ENCODE peak calls at places on chromosomes 4 and X, in five cellular contexts. Y is pancreas; K is RWPE1; H is caudate nucleus; C is CD8-positive, alpha-beta memory T cell. X is an unnamed sample.

GRCh38 chr4:183504930-183505555 is at the start of gene ING2:
- DNase-seq in Y (no peak), K (peak), H (peak), C (peak), X (peak)

GRCh38 chr4:963276-964225 is 9.8 kb downstream of the DGKQ start:
- DNase-seq in Y (no peak), K (no peak), H (no peak), C (no peak), X (no peak)

GRCh38 chr4:158020734-158021346 is 152.0 kb downstream of the GASK1B start:
- DNase-seq in Y (no peak), K (peak), H (no peak), C (no peak), X (no peak)

GRCh38 chrX:23832750-23833149 is 49.8 kb downstream of the SAT1 start:
- DNase-seq in Y (no peak), K (no peak), H (no peak), C (no peak), X (no peak)

GRCh38 chr4:1099684-1100335 is 13.6 kb downstream of the RNF212 start:
- DNase-seq in Y (peak), K (no peak), H (no peak), C (no peak), X (no peak)

GRCh38 chrX:12978205-12979010 is 3.5 kb downstream of the TMSB4X start:
- DNase-seq in Y (no peak), K (no peak), H (no peak), C (peak), X (peak)

GRCh38 chr4:159298502-159298901 is 195.6 kb downstream of the RAPGEF2 start:
- DNase-seq in Y (no peak), K (peak), H (no peak), C (no peak), X (no peak)

GRCh38 chr4:56871357-56871993 is 36.2 kb upstream of the REST start:
- DNase-seq in Y (no peak), K (no peak), H (no peak), C (no peak), X (no peak)

GRCh38 chr4:119240568-119240967 is 28.1 kb downstream of the USP53 start:
- DNase-seq in Y (no peak), K (no peak), H (no peak), C (no peak), X (no peak)

GRCh38 chr4:24594887-24595286 is 10.5 kb upstream of the DHX15 start:
- DNase-seq in Y (no peak), K (no peak), H (no peak), C (no peak), X (no peak)

GRCh38 chrX:47097018-47097417 is 18.8 kb downstream of the RGN start:
- DNase-seq in Y (no peak), K (no peak), H (no peak), C (no peak), X (no peak)

GRCh38 chrX:129777218-129777768 is 2.5 kb upstream of the SASH3 start:
- DNase-seq in Y (no peak), K (no peak), H (no peak), C (peak), X (no peak)

GRCh38 chrX:118975831-118976598 is 1.6 kb downstream of the LONRF3 start:
- DNase-seq in Y (peak), K (no peak), H (no peak), C (peak), X (peak)

DNA sequence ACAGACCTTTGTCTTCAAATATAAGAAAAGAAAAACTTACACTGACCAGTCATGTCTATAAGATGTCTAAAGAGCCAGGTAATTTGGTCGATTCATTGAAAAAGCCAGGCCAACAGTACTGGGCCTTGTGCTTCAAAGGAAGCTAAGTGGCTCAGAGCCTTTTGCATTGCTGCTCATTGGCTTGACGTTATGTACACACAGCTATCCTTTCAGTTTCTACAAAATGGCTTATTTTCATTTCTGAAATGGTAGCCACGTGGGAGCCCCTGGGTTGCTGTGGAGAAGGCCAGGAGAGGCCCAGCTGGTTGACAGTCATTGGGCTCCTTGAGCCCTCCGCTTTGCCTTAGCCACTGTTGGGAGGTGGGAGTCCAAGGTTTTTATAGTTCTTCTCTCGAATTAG is 199.1 kb upstream of the CXorf66 start:
- DNase-seq in Y (no peak), K (no peak), H (no peak), C (no peak), X (no peak)
- H3K27ac ChIP-seq in Y (no peak), K (no peak), H (no peak), C (no peak), X (no peak)

GRCh38 chrX:65690057-65690855 is 22.8 kb downstream of the MSN start:
- DNase-seq in Y (no peak), K (no peak), H (no peak), C (no peak), X (no peak)
- H3K27ac ChIP-seq in Y (no peak), K (peak), H (no peak), C (no peak), X (no peak)

GRCh38 chr4:175891863-175892262 is 79.8 kb upstream of the GPM6A start:
- DNase-seq in Y (no peak), K (no peak), H (no peak), C (no peak), X (no peak)
- H3K27ac ChIP-seq in Y (no peak), K (no peak), H (no peak), C (no peak), X (no peak)

GRCh38 chr4:103424853-103425252 is 226.7 kb upstream of the CENPE start:
- DNase-seq in Y (no peak), K (peak), H (no peak), C (no peak), X (no peak)

GRCh38 chr4:103423261-103423660 is 225.1 kb upstream of the CENPE start:
- DNase-seq in Y (no peak), K (no peak), H (no peak), C (no peak), X (no peak)

GRCh38 chr4:103429283-103429682 is 231.1 kb upstream of the CENPE start:
- DNase-seq in Y (no peak), K (no peak), H (no peak), C (no peak), X (no peak)

GRCh38 chr4:103422467-103423219 is 224.5 kb upstream of the CENPE start:
- DNase-seq in Y (no peak), K (no peak), H (no peak), C (no peak), X (no peak)

DNA sequence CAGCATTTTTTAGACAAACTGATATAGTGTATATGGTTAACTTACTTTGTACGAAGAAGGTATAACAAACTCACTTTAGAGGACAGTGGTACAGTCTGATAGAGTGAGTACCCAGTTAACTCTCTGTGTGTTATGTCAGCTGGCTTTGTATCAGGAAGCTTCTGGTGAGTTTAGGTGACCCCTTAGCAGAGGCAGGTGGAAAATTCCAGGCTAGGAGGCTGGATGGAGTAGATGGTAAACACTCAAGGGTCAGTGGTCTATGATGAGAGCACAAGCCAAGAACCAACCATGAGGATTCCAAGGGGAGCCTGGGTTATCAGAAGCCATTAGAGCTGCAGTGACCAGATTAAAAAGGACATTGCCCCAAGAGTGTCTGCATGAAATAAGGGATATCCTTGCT is 227.3 kb upstream of the CENPE start:
- DNase-seq in Y (no peak), K (no peak), H (no peak), C (no peak), X (no peak)
- H3K27ac ChIP-seq in Y (no peak), K (no peak), H (no peak), C (no peak), X (no peak)

GRCh38 chr4:185566972-185567749 is 31.9 kb upstream of the PDLIM3 start:
- DNase-seq in Y (peak), K (no peak), H (no peak), C (no peak), X (peak)

GRCh38 chr4:185564355-185564754 is 29.0 kb upstream of the PDLIM3 start:
- DNase-seq in Y (no peak), K (no peak), H (no peak), C (no peak), X (no peak)

GRCh38 chr4:185566425-185566824 is 31.1 kb upstream of the PDLIM3 start:
- DNase-seq in Y (no peak), K (no peak), H (no peak), C (no peak), X (no peak)

GRCh38 chr4:185567828-185568442 is 32.6 kb upstream of the PDLIM3 start:
- DNase-seq in Y (peak), K (no peak), H (peak), C (no peak), X (peak)

DNA sequence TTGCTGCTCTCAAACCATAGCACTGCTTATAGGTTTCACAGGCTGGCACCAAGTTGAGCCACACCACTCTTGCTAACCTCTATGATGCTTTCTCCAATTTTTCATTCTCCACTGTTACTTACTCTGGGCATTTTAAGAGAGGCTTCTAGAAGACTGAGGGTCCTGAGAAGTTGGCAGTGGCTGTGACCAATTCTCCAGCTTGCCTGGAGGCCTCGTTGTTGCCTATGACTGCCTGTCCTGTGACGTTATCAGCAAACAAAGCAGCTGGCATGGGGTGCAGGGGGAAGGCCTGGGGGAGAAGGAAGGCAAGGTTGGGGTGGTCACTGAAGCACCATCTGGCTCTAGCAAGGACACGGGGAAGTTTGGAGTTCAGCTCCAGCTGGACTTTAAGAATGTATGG is 30.4 kb upstream of the PDLIM3 start:
- DNase-seq in Y (no peak), K (no peak), H (no peak), C (no peak), X (no peak)
- H3K27ac ChIP-seq in Y (no peak), K (no peak), H (no peak), C (no peak), X (no peak)

DNA sequence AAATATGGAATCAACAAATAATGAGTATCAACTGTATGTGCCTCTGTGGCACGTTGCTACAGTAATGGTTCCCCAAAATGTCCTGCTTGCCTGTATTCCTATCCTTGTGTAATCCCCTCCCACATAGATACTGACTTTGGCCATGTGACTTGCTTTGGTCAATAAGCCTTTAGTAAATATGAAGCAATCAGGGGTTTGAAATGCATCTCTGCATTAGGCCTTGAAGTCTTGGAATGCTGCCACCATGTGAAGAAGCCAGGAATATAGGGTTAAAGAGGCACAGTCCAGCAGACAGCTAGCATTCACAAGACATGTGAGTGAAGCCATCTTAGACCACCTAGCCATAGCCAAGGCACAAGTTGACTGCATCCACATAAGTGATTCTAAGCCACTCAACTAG is 190.9 kb downstream of the GABRB1 start:
- DNase-seq in Y (no peak), K (no peak), H (no peak), C (no peak), X (no peak)
- H3K27ac ChIP-seq in Y (no peak), K (no peak), H (no peak), C (no peak), X (no peak)

GRCh38 chrX:104420907-104421306 is 145.1 kb upstream of the IL1RAPL2 start:
- DNase-seq in Y (no peak), K (no peak), H (no peak), C (no peak), X (no peak)
- H3K27ac ChIP-seq in Y (no peak), K (no peak), H (no peak), C (no peak), X (no peak)

GRCh38 chrX:150062292-150063137 is 124.2 kb upstream of the EOLA2 start:
- DNase-seq in Y (peak), K (no peak), H (no peak), C (no peak), X (no peak)

GRCh38 chrX:150063138-150063518 is 124.8 kb upstream of the EOLA2 start:
- DNase-seq in Y (no peak), K (no peak), H (no peak), C (no peak), X (no peak)

GRCh38 chrX:150058728-150059127 is 120.4 kb upstream of the EOLA2 start:
- DNase-seq in Y (no peak), K (no peak), H (no peak), C (no peak), X (no peak)

GRCh38 chrX:150060406-150060805 is 122.1 kb upstream of the EOLA2 start:
- DNase-seq in Y (no peak), K (no peak), H (no peak), C (no peak), X (no peak)

GRCh38 chrX:150063673-150064072 is 125.4 kb upstream of the EOLA2 start:
- DNase-seq in Y (no peak), K (no peak), H (no peak), C (no peak), X (no peak)
- H3K27ac ChIP-seq in Y (no peak), K (no peak), H (no peak), C (no peak), X (no peak)